ENCODE peak calls at places on chromosomes 13 and 19, in nine cellular contexts. T is amniotic stem cell; N is left lung; A is dorsolateral prefrontal cortex; U is heart left ventricle; O is sciatic nerve; I is HEK293T; W is CD8-positive, alpha-beta T cell; Z is DMS153. M is an unnamed sample.

GRCh38 chr13:45194081-45194939 is 6.5 kb downstream of the KCTD4 start:
- DNase-seq in Z (no peak), I (no peak), N (no peak), U (no peak), T (no peak), A (peak), W (no peak), O (peak), M (no peak)

GRCh38 chr13:29676941-29677452 is 81.5 kb upstream of the SLC7A1 start:
- DNase-seq in A (no peak), N (no peak), O (no peak), W (no peak), Z (peak), I (no peak), T (no peak), U (no peak), M (no peak)

GRCh38 chr19:5514001-5514400 is 53.8 kb downstream of the TINCR start:
- DNase-seq in A (no peak), O (no peak), U (no peak), W (no peak), Z (no peak), I (no peak), T (no peak), N (no peak), M (no peak)

GRCh38 chr19:35142531-35143230 is 374 bp upstream of the FXYD7 start:
- DNase-seq in I (peak), Z (no peak), U (no peak), N (no peak), O (peak), T (no peak), A (no peak), W (peak), M (peak)

GRCh38 chr13:37386276-37386675 is 212.3 kb downstream of the POSTN start:
- DNase-seq in I (no peak), O (no peak), Z (no peak), T (no peak), U (no peak), A (no peak), W (no peak), N (no peak), M (no peak)

GRCh38 chr19:36771275-36772231 is 1.1 kb downstream of the ZNF850 start:
- DNase-seq in I (no peak), N (no peak), U (peak), T (peak), Z (peak), W (no peak), O (peak), A (no peak), M (no peak)

GRCh38 chr13:112965103-112965502 is 3.9 kb upstream of the MCF2L start:
- DNase-seq in U (peak), N (peak), A (peak), I (no peak), T (no peak), O (peak), W (no peak), Z (no peak), M (no peak)

GRCh38 chr13:48156466-48156865 is 61.6 kb upstream of the MED4 start:
- DNase-seq in A (no peak), O (no peak), N (no peak), T (no peak), U (no peak), W (peak), Z (no peak), I (no peak), M (peak)

GRCh38 chr19:40443930-40444180 is 280 bp downstream of the SERTAD3 start:
- DNase-seq in W (no peak), N (no peak), T (no peak), A (no peak), U (no peak), O (no peak), Z (no peak), I (no peak), M (no peak)

GRCh38 chr19:39409886-39410619 is 2.4 kb upstream of the PLEKHG2 start:
- DNase-seq in W (peak), N (peak), Z (peak), O (peak), U (peak), A (no peak), I (no peak), T (no peak), M (no peak)

M was measured in natural killer cell.